ENCODE peak calls at places on chromosomes 13 and 19, in nine cellular contexts. E is NCI-H2081; P is T-cell; Y is OCI-M1; V is naive thymus-derived CD8-positive, alpha-beta T cell; D is activated naive CD4-positive, alpha-beta T cell; S is activated CD4-positive, CD25-positive, alpha-beta regulatory T cell; U is amniotic stem cell; H is NCI-H774. A is an unnamed sample.

GRCh38 chr13:28493740-28494536 is 990 bp downstream of the FLT1 start:
- DNase-seq in Y (no peak), H (no peak), D (no peak), E (no peak), P (no peak), V (no peak), U (no peak), S (no peak), A (no peak)

GRCh38 chr13:43132228-43132627 is 108.8 kb downstream of the DNAJC15 start:
- DNase-seq in H (no peak), P (no peak), D (no peak), U (no peak), E (peak), S (no peak), V (no peak), Y (peak), A (no peak)

GRCh38 chr13:24208314-24208713 is 47.8 kb downstream of the SPATA13 start:
- DNase-seq in H (no peak), U (peak), Y (no peak), D (no peak), E (no peak), V (no peak), S (no peak), P (no peak), A (no peak)

GRCh38 chr13:106284358-106284757 is 251.1 kb downstream of the EFNB2 start:
- DNase-seq in H (no peak), E (no peak), V (no peak), U (no peak), D (no peak), P (no peak), Y (no peak), S (no peak), A (no peak)

GRCh38 chr13:33453911-33454310 is 168.4 kb upstream of the STARD13 start:
- DNase-seq in V (no peak), E (no peak), Y (no peak), S (no peak), P (no peak), H (no peak), U (no peak), D (no peak), A (no peak)

GRCh38 chr13:51262501-51263211 is 40.5 kb downstream of the FAM124A start:
- DNase-seq in P (no peak), Y (no peak), V (no peak), D (no peak), E (no peak), H (no peak), U (no peak), S (no peak), A (no peak)

GRCh38 chr13:28337196-28338045 is 157.5 kb downstream of the FLT1 start:
- DNase-seq in D (no peak), U (peak), V (no peak), Y (no peak), S (no peak), E (no peak), P (no peak), H (no peak), A (no peak)

GRCh38 chr13:31790992-31791391 is 51.7 kb downstream of the RXFP2 start:
- DNase-seq in V (no peak), D (no peak), P (no peak), U (no peak), Y (no peak), S (no peak), E (no peak), H (no peak), A (no peak)

GRCh38 chr13:66558511-66558910 is 671.6 kb downstream of the PCDH9 start:
- DNase-seq in P (no peak), V (no peak), S (no peak), D (no peak), E (no peak), Y (no peak), H (no peak), U (no peak), A (no peak)

GRCh38 chr19:4889034-4889825 is 13.5 kb downstream of the ARRDC5 start:
- DNase-seq in P (no peak), V (no peak), U (peak), D (no peak), S (no peak), H (no peak), Y (no peak), E (no peak), A (no peak)

GRCh38 chr19:17679526-17680234 is 8.5 kb downstream of the UNC13A start:
- DNase-seq in V (no peak), H (no peak), Y (no peak), D (no peak), E (no peak), S (no peak), P (no peak), U (no peak), A (no peak)

GRCh38 chr19:54662730-54663129 is at the start of gene LILRB4:
- DNase-seq in V (no peak), E (no peak), D (no peak), S (no peak), P (no peak), H (no peak), Y (no peak), U (no peak), A (no peak)

A was measured in NCI-H510A treated with DMSO at 0.1 percent for 48 hours.